ENCODE peak calls at places on chromosome 11, in seven cellular contexts. A, Q, U, K, P, C and L are unnamed samples.

GRCh38 chr11:126359431-126360048 is 4.1 kb downstream of the ST3GAL4 start:
- DNase-seq in A (no peak), Q (no peak), U (peak; percentile 66), K (peak; percentile 16), P (no peak), C (no peak), L (no peak)

GRCh38 chr11:46348566-46348981 is 1.3 kb downstream of the DGKZ start:
- DNase-seq in A (no peak), Q (no peak), U (no peak), K (no peak), P (no peak), C (no peak), L (no peak)

GRCh38 chr11:69744435-69744834 is 30.7 kb downstream of the FGF4 start:
- DNase-seq in A (no peak), Q (no peak), U (no peak), K (no peak), P (no peak), C (no peak), L (peak; percentile 13)

GRCh38 chr11:32244453-32244852 is 153.6 kb downstream of the RCN1 start:
- DNase-seq in A (no peak), Q (no peak), U (no peak), K (no peak), P (no peak), C (no peak), L (no peak)

GRCh38 chr11:102225689-102226562 is 91.4 kb upstream of the BIRC3 start:
- DNase-seq in A (no peak), Q (no peak), U (no peak), K (no peak), P (no peak), C (no peak), L (no peak)

GRCh38 chr11:63565728-63566127 is 2.5 kb upstream of the PLAAT2 start:
- DNase-seq in A (no peak), Q (no peak), U (no peak), K (no peak), P (no peak), C (no peak), L (no peak)

GRCh38 chr11:47466701-47467250 is 17.8 kb upstream of the RAPSN start:
- DNase-seq in A (no peak), Q (no peak), U (peak; percentile 79), K (no peak), P (no peak), C (no peak), L (no peak)

GRCh38 chr11:19321351-19321750 is 80.6 kb upstream of the E2F8 start:
- DNase-seq in A (no peak), Q (no peak), U (no peak), K (no peak), P (no peak), C (no peak), L (no peak)

GRCh38 chr11:24932110-24933000 is 435.5 kb downstream of the LUZP2 start:
- DNase-seq in A (no peak), Q (no peak), U (no peak), K (no peak), P (no peak), C (no peak), L (peak; percentile 4)